ENCODE peak calls at places on chromosomes 13 and 19, in seven cellular contexts. One of them, this sample, is unnamed.
A peak's percentile ranks its signal among the peaks of the same experiment; 100 is the strongest.

GRCh38 chr19:55528030-55528801 is 8.7 kb downstream of the SBK2 start:
- DNase-seq in ELF-1: no peak
- DNase-seq in stimulated activated CD8-positive, alpha-beta memory T cell treated with anti-CD3 and anti-CD28 coated beads, Interleukin-12 subunit alpha, Interleukin-12 subunit beta, amount 100 ng/mL, for 4 hours: no peak
- DNase-seq in AG04450: no peak
- DNase-seq in tibial nerve: no peak
- DNase-seq in progenitor cell of endocrine pancreas: no peak
- DNase-seq in AG08396: no peak
- DNase-seq in this sample: no peak

GRCh38 chr13:88919970-88920628 is 1248.9 kb downstream of the SLITRK5 start:
- DNase-seq in ELF-1: no peak
- DNase-seq in stimulated activated CD8-positive, alpha-beta memory T cell treated with anti-CD3 and anti-CD28 coated beads, Interleukin-12 subunit alpha, Interleukin-12 subunit beta, amount 100 ng/mL, for 4 hours: no peak
- DNase-seq in AG04450: no peak
- DNase-seq in tibial nerve: no peak
- DNase-seq in progenitor cell of endocrine pancreas: no peak
- DNase-seq in AG08396: no peak
- DNase-seq in this sample: no peak

GRCh38 chr19:16262618-16263017 is 62.0 kb upstream of the KLF2 start:
- DNase-seq in ELF-1: no peak
- DNase-seq in stimulated activated CD8-positive, alpha-beta memory T cell treated with anti-CD3 and anti-CD28 coated beads, Interleukin-12 subunit alpha, Interleukin-12 subunit beta, amount 100 ng/mL, for 4 hours: no peak
- DNase-seq in AG04450: no peak
- DNase-seq in tibial nerve: no peak
- DNase-seq in progenitor cell of endocrine pancreas: no peak
- DNase-seq in AG08396: no peak
- DNase-seq in this sample: no peak

GRCh38 chr19:18340237-18340989 is at the start of gene PGPEP1:
- DNase-seq in ELF-1: peak; percentile 58
- DNase-seq in stimulated activated CD8-positive, alpha-beta memory T cell treated with anti-CD3 and anti-CD28 coated beads, Interleukin-12 subunit alpha, Interleukin-12 subunit beta, amount 100 ng/mL, for 4 hours: peak; percentile 58
- DNase-seq in AG04450: no peak
- DNase-seq in tibial nerve: peak; percentile 16
- DNase-seq in progenitor cell of endocrine pancreas: peak; percentile 56
- DNase-seq in AG08396: peak; percentile 90
- DNase-seq in this sample: no peak

GRCh38 chr19:58556633-58557252 is 1.7 kb downstream of the UBE2M start:
- DNase-seq in ELF-1: no peak
- DNase-seq in stimulated activated CD8-positive, alpha-beta memory T cell treated with anti-CD3 and anti-CD28 coated beads, Interleukin-12 subunit alpha, Interleukin-12 subunit beta, amount 100 ng/mL, for 4 hours: no peak
- DNase-seq in AG04450: no peak
- DNase-seq in tibial nerve: no peak
- DNase-seq in progenitor cell of endocrine pancreas: no peak
- DNase-seq in AG08396: no peak
- DNase-seq in this sample: no peak

GRCh38 chr19:40247178-40247577 is 20.7 kb upstream of the CCNP start:
- DNase-seq in ELF-1: no peak
- DNase-seq in stimulated activated CD8-positive, alpha-beta memory T cell treated with anti-CD3 and anti-CD28 coated beads, Interleukin-12 subunit alpha, Interleukin-12 subunit beta, amount 100 ng/mL, for 4 hours: no peak
- DNase-seq in AG04450: no peak
- DNase-seq in tibial nerve: no peak
- DNase-seq in progenitor cell of endocrine pancreas: no peak
- DNase-seq in AG08396: no peak
- DNase-seq in this sample: no peak

GRCh38 chr13:28346136-28346535 is 148.8 kb downstream of the FLT1 start:
- DNase-seq in ELF-1: peak; percentile 40
- DNase-seq in stimulated activated CD8-positive, alpha-beta memory T cell treated with anti-CD3 and anti-CD28 coated beads, Interleukin-12 subunit alpha, Interleukin-12 subunit beta, amount 100 ng/mL, for 4 hours: no peak
- DNase-seq in AG04450: no peak
- DNase-seq in tibial nerve: no peak
- DNase-seq in progenitor cell of endocrine pancreas: no peak
- DNase-seq in AG08396: no peak
- DNase-seq in this sample: no peak

GRCh38 chr19:45641274-45642105 is 2.3 kb upstream of the EML2 start:
- DNase-seq in ELF-1: peak; percentile 98
- DNase-seq in stimulated activated CD8-positive, alpha-beta memory T cell treated with anti-CD3 and anti-CD28 coated beads, Interleukin-12 subunit alpha, Interleukin-12 subunit beta, amount 100 ng/mL, for 4 hours: peak; percentile 46
- DNase-seq in AG04450: no peak
- DNase-seq in tibial nerve: peak; percentile 72
- DNase-seq in progenitor cell of endocrine pancreas: peak; percentile 49
- DNase-seq in AG08396: peak; percentile 81
- DNase-seq in this sample: peak; percentile 97

GRCh38 chr19:2014731-2015610 is 543 bp downstream of the BTBD2 start:
- DNase-seq in ELF-1: no peak
- DNase-seq in stimulated activated CD8-positive, alpha-beta memory T cell treated with anti-CD3 and anti-CD28 coated beads, Interleukin-12 subunit alpha, Interleukin-12 subunit beta, amount 100 ng/mL, for 4 hours: no peak
- DNase-seq in AG04450: no peak
- DNase-seq in tibial nerve: no peak
- DNase-seq in progenitor cell of endocrine pancreas: no peak
- DNase-seq in AG08396: peak; percentile 78
- DNase-seq in this sample: no peak

GRCh38 chr13:110446570-110446880 is 115.0 kb downstream of the RAB20 start:
- DNase-seq in ELF-1: no peak
- DNase-seq in stimulated activated CD8-positive, alpha-beta memory T cell treated with anti-CD3 and anti-CD28 coated beads, Interleukin-12 subunit alpha, Interleukin-12 subunit beta, amount 100 ng/mL, for 4 hours: no peak
- DNase-seq in AG04450: no peak
- DNase-seq in tibial nerve: no peak
- DNase-seq in progenitor cell of endocrine pancreas: no peak
- DNase-seq in AG08396: no peak
- DNase-seq in this sample: no peak

GRCh38 chr19:4184718-4185352 is 2.3 kb downstream of the ANKRD24 start:
- DNase-seq in ELF-1: no peak
- DNase-seq in stimulated activated CD8-positive, alpha-beta memory T cell treated with anti-CD3 and anti-CD28 coated beads, Interleukin-12 subunit alpha, Interleukin-12 subunit beta, amount 100 ng/mL, for 4 hours: no peak
- DNase-seq in AG04450: no peak
- DNase-seq in tibial nerve: no peak
- DNase-seq in progenitor cell of endocrine pancreas: no peak
- DNase-seq in AG08396: no peak
- DNase-seq in this sample: no peak

GRCh38 chr13:53045110-53045509 is 16.5 kb downstream of the OLFM4 start:
- DNase-seq in ELF-1: no peak
- DNase-seq in stimulated activated CD8-positive, alpha-beta memory T cell treated with anti-CD3 and anti-CD28 coated beads, Interleukin-12 subunit alpha, Interleukin-12 subunit beta, amount 100 ng/mL, for 4 hours: no peak
- DNase-seq in AG04450: no peak
- DNase-seq in tibial nerve: peak; percentile 78
- DNase-seq in progenitor cell of endocrine pancreas: no peak
- DNase-seq in AG08396: no peak
- DNase-seq in this sample: no peak

GRCh38 chr19:38047048-38047435 is 140.0 kb downstream of the SIPA1L3 start:
- DNase-seq in ELF-1: no peak
- DNase-seq in stimulated activated CD8-positive, alpha-beta memory T cell treated with anti-CD3 and anti-CD28 coated beads, Interleukin-12 subunit alpha, Interleukin-12 subunit beta, amount 100 ng/mL, for 4 hours: no peak
- DNase-seq in AG04450: no peak
- DNase-seq in tibial nerve: no peak
- DNase-seq in progenitor cell of endocrine pancreas: no peak
- DNase-seq in AG08396: no peak
- DNase-seq in this sample: no peak

GRCh38 chr13:98279473-98280175 is 102.6 kb upstream of the RNF113B start:
- DNase-seq in ELF-1: no peak
- DNase-seq in stimulated activated CD8-positive, alpha-beta memory T cell treated with anti-CD3 and anti-CD28 coated beads, Interleukin-12 subunit alpha, Interleukin-12 subunit beta, amount 100 ng/mL, for 4 hours: no peak
- DNase-seq in AG04450: no peak
- DNase-seq in tibial nerve: no peak
- DNase-seq in progenitor cell of endocrine pancreas: no peak
- DNase-seq in AG08396: no peak
- DNase-seq in this sample: no peak

GRCh38 chr19:13006431-13007281 is 11.4 kb downstream of the NFIX start:
- DNase-seq in ELF-1: no peak
- DNase-seq in stimulated activated CD8-positive, alpha-beta memory T cell treated with anti-CD3 and anti-CD28 coated beads, Interleukin-12 subunit alpha, Interleukin-12 subunit beta, amount 100 ng/mL, for 4 hours: no peak
- DNase-seq in AG04450: no peak
- DNase-seq in tibial nerve: no peak
- DNase-seq in progenitor cell of endocrine pancreas: no peak
- DNase-seq in AG08396: no peak
- DNase-seq in this sample: no peak

GRCh38 chr19:661427-662196 is 1.4 kb downstream of the RNF126 start:
- DNase-seq in ELF-1: no peak
- DNase-seq in stimulated activated CD8-positive, alpha-beta memory T cell treated with anti-CD3 and anti-CD28 coated beads, Interleukin-12 subunit alpha, Interleukin-12 subunit beta, amount 100 ng/mL, for 4 hours: peak; percentile 40
- DNase-seq in AG04450: no peak
- DNase-seq in tibial nerve: no peak
- DNase-seq in progenitor cell of endocrine pancreas: no peak
- DNase-seq in AG08396: peak; percentile 58
- DNase-seq in this sample: no peak

GRCh38 chr13:76813874-76814273 is 72.3 kb downstream of the KCTD12 start:
- DNase-seq in ELF-1: no peak
- DNase-seq in stimulated activated CD8-positive, alpha-beta memory T cell treated with anti-CD3 and anti-CD28 coated beads, Interleukin-12 subunit alpha, Interleukin-12 subunit beta, amount 100 ng/mL, for 4 hours: no peak
- DNase-seq in AG04450: no peak
- DNase-seq in tibial nerve: no peak
- DNase-seq in progenitor cell of endocrine pancreas: no peak
- DNase-seq in AG08396: no peak
- DNase-seq in this sample: no peak

GRCh38 chr13:43116242-43116641 is 92.9 kb downstream of the DNAJC15 start:
- DNase-seq in ELF-1: no peak
- DNase-seq in stimulated activated CD8-positive, alpha-beta memory T cell treated with anti-CD3 and anti-CD28 coated beads, Interleukin-12 subunit alpha, Interleukin-12 subunit beta, amount 100 ng/mL, for 4 hours: no peak
- DNase-seq in AG04450: no peak
- DNase-seq in tibial nerve: no peak
- DNase-seq in progenitor cell of endocrine pancreas: no peak
- DNase-seq in AG08396: no peak
- DNase-seq in this sample: no peak

GRCh38 chr13:41599619-41600018 is 142.3 kb downstream of the RGCC start:
- DNase-seq in ELF-1: no peak
- DNase-seq in stimulated activated CD8-positive, alpha-beta memory T cell treated with anti-CD3 and anti-CD28 coated beads, Interleukin-12 subunit alpha, Interleukin-12 subunit beta, amount 100 ng/mL, for 4 hours: no peak
- DNase-seq in AG04450: no peak
- DNase-seq in tibial nerve: no peak
- DNase-seq in progenitor cell of endocrine pancreas: no peak
- DNase-seq in AG08396: no peak
- DNase-seq in this sample: no peak

GRCh38 chr13:31870511-31870910 is 131.2 kb downstream of the RXFP2 start:
- DNase-seq in ELF-1: no peak
- DNase-seq in stimulated activated CD8-positive, alpha-beta memory T cell treated with anti-CD3 and anti-CD28 coated beads, Interleukin-12 subunit alpha, Interleukin-12 subunit beta, amount 100 ng/mL, for 4 hours: no peak
- DNase-seq in AG04450: no peak
- DNase-seq in tibial nerve: no peak
- DNase-seq in progenitor cell of endocrine pancreas: no peak
- DNase-seq in AG08396: no peak
- DNase-seq in this sample: no peak

GRCh38 chr13:106398289-106398688 is 137.2 kb downstream of the EFNB2 start:
- DNase-seq in ELF-1: no peak
- DNase-seq in stimulated activated CD8-positive, alpha-beta memory T cell treated with anti-CD3 and anti-CD28 coated beads, Interleukin-12 subunit alpha, Interleukin-12 subunit beta, amount 100 ng/mL, for 4 hours: no peak
- DNase-seq in AG04450: no peak
- DNase-seq in tibial nerve: no peak
- DNase-seq in progenitor cell of endocrine pancreas: no peak
- DNase-seq in AG08396: no peak
- DNase-seq in this sample: no peak

GRCh38 chr13:50162001-50162400 is 146.8 kb downstream of the KCNRG start:
- DNase-seq in ELF-1: no peak
- DNase-seq in stimulated activated CD8-positive, alpha-beta memory T cell treated with anti-CD3 and anti-CD28 coated beads, Interleukin-12 subunit alpha, Interleukin-12 subunit beta, amount 100 ng/mL, for 4 hours: no peak
- DNase-seq in AG04450: no peak
- DNase-seq in tibial nerve: no peak
- DNase-seq in progenitor cell of endocrine pancreas: no peak
- DNase-seq in AG08396: no peak
- DNase-seq in this sample: no peak

GRCh38 chr19:55113570-55114039 is 3.8 kb downstream of the PPP1R12C start:
- DNase-seq in ELF-1: peak; percentile 91
- DNase-seq in stimulated activated CD8-positive, alpha-beta memory T cell treated with anti-CD3 and anti-CD28 coated beads, Interleukin-12 subunit alpha, Interleukin-12 subunit beta, amount 100 ng/mL, for 4 hours: no peak
- DNase-seq in AG04450: peak; percentile 84
- DNase-seq in tibial nerve: peak; percentile 97
- DNase-seq in progenitor cell of endocrine pancreas: no peak
- DNase-seq in AG08396: peak; percentile 95
- DNase-seq in this sample: no peak

GRCh38 chr19:8366961-8367326 is 3.0 kb downstream of the ANGPTL4 start:
- DNase-seq in ELF-1: no peak
- DNase-seq in stimulated activated CD8-positive, alpha-beta memory T cell treated with anti-CD3 and anti-CD28 coated beads, Interleukin-12 subunit alpha, Interleukin-12 subunit beta, amount 100 ng/mL, for 4 hours: no peak
- DNase-seq in AG04450: no peak
- DNase-seq in tibial nerve: no peak
- DNase-seq in progenitor cell of endocrine pancreas: no peak
- DNase-seq in AG08396: no peak
- DNase-seq in this sample: no peak

GRCh38 chr19:32401992-32402391 is 3.6 kb upstream of the DPY19L3 start:
- DNase-seq in ELF-1: no peak
- DNase-seq in stimulated activated CD8-positive, alpha-beta memory T cell treated with anti-CD3 and anti-CD28 coated beads, Interleukin-12 subunit alpha, Interleukin-12 subunit beta, amount 100 ng/mL, for 4 hours: no peak
- DNase-seq in AG04450: no peak
- DNase-seq in tibial nerve: no peak
- DNase-seq in progenitor cell of endocrine pancreas: no peak
- DNase-seq in AG08396: no peak
- DNase-seq in this sample: no peak

GRCh38 chr19:2332341-2333026 is 4.0 kb downstream of the SPPL2B start:
- DNase-seq in ELF-1: no peak
- DNase-seq in stimulated activated CD8-positive, alpha-beta memory T cell treated with anti-CD3 and anti-CD28 coated beads, Interleukin-12 subunit alpha, Interleukin-12 subunit beta, amount 100 ng/mL, for 4 hours: no peak
- DNase-seq in AG04450: no peak
- DNase-seq in tibial nerve: no peak
- DNase-seq in progenitor cell of endocrine pancreas: no peak
- DNase-seq in AG08396: no peak
- DNase-seq in this sample: no peak

GRCh38 chr13:49240017-49240416 is 7.7 kb upstream of the CDADC1 start:
- DNase-seq in ELF-1: no peak
- DNase-seq in stimulated activated CD8-positive, alpha-beta memory T cell treated with anti-CD3 and anti-CD28 coated beads, Interleukin-12 subunit alpha, Interleukin-12 subunit beta, amount 100 ng/mL, for 4 hours: no peak
- DNase-seq in AG04450: no peak
- DNase-seq in tibial nerve: no peak
- DNase-seq in progenitor cell of endocrine pancreas: no peak
- DNase-seq in AG08396: no peak
- DNase-seq in this sample: no peak

GRCh38 chr13:64529874-64530485 is 2700.2 kb downstream of the PCDH9 start:
- DNase-seq in ELF-1: peak; percentile 64
- DNase-seq in stimulated activated CD8-positive, alpha-beta memory T cell treated with anti-CD3 and anti-CD28 coated beads, Interleukin-12 subunit alpha, Interleukin-12 subunit beta, amount 100 ng/mL, for 4 hours: no peak
- DNase-seq in AG04450: no peak
- DNase-seq in tibial nerve: no peak
- DNase-seq in progenitor cell of endocrine pancreas: no peak
- DNase-seq in AG08396: no peak
- DNase-seq in this sample: peak; percentile 35

GRCh38 chr13:54210397-54211050 is 1181.9 kb downstream of the OLFM4 start:
- DNase-seq in ELF-1: peak; percentile 55
- DNase-seq in stimulated activated CD8-positive, alpha-beta memory T cell treated with anti-CD3 and anti-CD28 coated beads, Interleukin-12 subunit alpha, Interleukin-12 subunit beta, amount 100 ng/mL, for 4 hours: no peak
- DNase-seq in AG04450: no peak
- DNase-seq in tibial nerve: no peak
- DNase-seq in progenitor cell of endocrine pancreas: no peak
- DNase-seq in AG08396: no peak
- DNase-seq in this sample: no peak

GRCh38 chr19:9986787-9987281 is 23.5 kb downstream of the COL5A3 start:
- DNase-seq in ELF-1: no peak
- DNase-seq in stimulated activated CD8-positive, alpha-beta memory T cell treated with anti-CD3 and anti-CD28 coated beads, Interleukin-12 subunit alpha, Interleukin-12 subunit beta, amount 100 ng/mL, for 4 hours: no peak
- DNase-seq in AG04450: no peak
- DNase-seq in tibial nerve: peak; percentile 35
- DNase-seq in progenitor cell of endocrine pancreas: no peak
- DNase-seq in AG08396: no peak
- DNase-seq in this sample: no peak

GRCh38 chr19:47437500-47437899 is 18.2 kb upstream of the MEIS3 start:
- DNase-seq in ELF-1: no peak
- DNase-seq in stimulated activated CD8-positive, alpha-beta memory T cell treated with anti-CD3 and anti-CD28 coated beads, Interleukin-12 subunit alpha, Interleukin-12 subunit beta, amount 100 ng/mL, for 4 hours: no peak
- DNase-seq in AG04450: no peak
- DNase-seq in tibial nerve: no peak
- DNase-seq in progenitor cell of endocrine pancreas: no peak
- DNase-seq in AG08396: no peak
- DNase-seq in this sample: no peak

GRCh38 chr13:76717092-76717491 is 169.1 kb downstream of the KCTD12 start:
- DNase-seq in ELF-1: no peak
- DNase-seq in stimulated activated CD8-positive, alpha-beta memory T cell treated with anti-CD3 and anti-CD28 coated beads, Interleukin-12 subunit alpha, Interleukin-12 subunit beta, amount 100 ng/mL, for 4 hours: no peak
- DNase-seq in AG04450: no peak
- DNase-seq in tibial nerve: no peak
- DNase-seq in progenitor cell of endocrine pancreas: no peak
- DNase-seq in AG08396: peak; percentile 32
- DNase-seq in this sample: no peak

GRCh38 chr13:91142572-91142971 is 204.9 kb upstream of the MIR17HG start:
- DNase-seq in ELF-1: no peak
- DNase-seq in stimulated activated CD8-positive, alpha-beta memory T cell treated with anti-CD3 and anti-CD28 coated beads, Interleukin-12 subunit alpha, Interleukin-12 subunit beta, amount 100 ng/mL, for 4 hours: no peak
- DNase-seq in AG04450: no peak
- DNase-seq in tibial nerve: no peak
- DNase-seq in progenitor cell of endocrine pancreas: no peak
- DNase-seq in AG08396: no peak
- DNase-seq in this sample: no peak

GRCh38 chr19:2261438-2262172 is 5.4 kb upstream of the JSRP1 start:
- DNase-seq in ELF-1: peak; percentile 41
- DNase-seq in stimulated activated CD8-positive, alpha-beta memory T cell treated with anti-CD3 and anti-CD28 coated beads, Interleukin-12 subunit alpha, Interleukin-12 subunit beta, amount 100 ng/mL, for 4 hours: no peak
- DNase-seq in AG04450: no peak
- DNase-seq in tibial nerve: peak; percentile 43
- DNase-seq in progenitor cell of endocrine pancreas: no peak
- DNase-seq in AG08396: no peak
- DNase-seq in this sample: no peak

GRCh38 chr13:30113531-30113930 is 193.8 kb downstream of the KATNAL1 start:
- DNase-seq in ELF-1: no peak
- DNase-seq in stimulated activated CD8-positive, alpha-beta memory T cell treated with anti-CD3 and anti-CD28 coated beads, Interleukin-12 subunit alpha, Interleukin-12 subunit beta, amount 100 ng/mL, for 4 hours: no peak
- DNase-seq in AG04450: no peak
- DNase-seq in tibial nerve: no peak
- DNase-seq in progenitor cell of endocrine pancreas: no peak
- DNase-seq in AG08396: no peak
- DNase-seq in this sample: no peak

GRCh38 chr19:6760606-6761005 is 6.6 kb downstream of the SH2D3A start:
- DNase-seq in ELF-1: no peak
- DNase-seq in stimulated activated CD8-positive, alpha-beta memory T cell treated with anti-CD3 and anti-CD28 coated beads, Interleukin-12 subunit alpha, Interleukin-12 subunit beta, amount 100 ng/mL, for 4 hours: no peak
- DNase-seq in AG04450: no peak
- DNase-seq in tibial nerve: no peak
- DNase-seq in progenitor cell of endocrine pancreas: no peak
- DNase-seq in AG08396: no peak
- DNase-seq in this sample: no peak

GRCh38 chr13:106033634-106034033 is 501.8 kb downstream of the EFNB2 start:
- DNase-seq in ELF-1: no peak
- DNase-seq in stimulated activated CD8-positive, alpha-beta memory T cell treated with anti-CD3 and anti-CD28 coated beads, Interleukin-12 subunit alpha, Interleukin-12 subunit beta, amount 100 ng/mL, for 4 hours: no peak
- DNase-seq in AG04450: peak; percentile 15
- DNase-seq in tibial nerve: no peak
- DNase-seq in progenitor cell of endocrine pancreas: no peak
- DNase-seq in AG08396: peak; percentile 14
- DNase-seq in this sample: no peak

GRCh38 chr13:30148171-30148754 is 159.1 kb downstream of the KATNAL1 start:
- DNase-seq in ELF-1: no peak
- DNase-seq in stimulated activated CD8-positive, alpha-beta memory T cell treated with anti-CD3 and anti-CD28 coated beads, Interleukin-12 subunit alpha, Interleukin-12 subunit beta, amount 100 ng/mL, for 4 hours: no peak
- DNase-seq in AG04450: no peak
- DNase-seq in tibial nerve: no peak
- DNase-seq in progenitor cell of endocrine pancreas: no peak
- DNase-seq in AG08396: no peak
- DNase-seq in this sample: no peak

This sample was measured in iPS DF 6.9.